ENCODE peak calls at places on chromosomes 16 and 17, in nine cellular contexts. L, S, N, F, M, Z, T, W and P are unnamed samples. For H3K27me3, the result is how much of the 10 kb centered on the place peaks cover.

GRCh38 chr16:80198265-80198994 is 342.4 kb upstream of the DYNLRB2 start:
- DNase-seq in L (no peak), S (no peak), N (no peak), F (no peak), M (no peak), Z (no peak), T (no peak), W (no peak), P (no peak)

GRCh38 chr16:50309156-50309526 is 42.8 kb downstream of the ADCY7 start:
- DNase-seq in L (no peak), S (no peak), N (peak), F (no peak), M (no peak), Z (no peak), T (no peak), W (no peak), P (no peak)

GRCh38 chr17:2282297-2282873 is 21.2 kb downstream of the SMG6 start:
- DNase-seq in L (no peak), S (peak), N (no peak), F (no peak), M (no peak), Z (peak), T (no peak), W (peak), P (no peak)

GRCh38 chr17:4725646-4726300 is 5.5 kb upstream of the MED11 start:
- DNase-seq in L (peak), S (no peak), N (no peak), F (no peak), M (no peak), Z (no peak), T (no peak), W (no peak), P (no peak)

GRCh38 chr16:78768723-78769122 is 669.3 kb downstream of the WWOX start:
- DNase-seq in L (no peak), S (no peak), N (no peak), F (no peak), M (no peak), Z (no peak), T (no peak), W (no peak), P (no peak)

GRCh38 chr17:80796430-80796861 is 195.2 kb upstream of the CHMP6 start:
- DNase-seq in L (no peak), S (no peak), N (peak), F (no peak), M (no peak), Z (no peak), T (no peak), W (no peak), P (no peak)

GRCh38 chr17:79843917-79844815 is 4.9 kb upstream of the CBX4 start:
- DNase-seq in L (peak), S (peak), N (peak), F (peak), M (peak), Z (peak), T (no peak), W (peak), P (no peak)

GRCh38 chr17:79342376-79342775 is 267.8 kb downstream of the ENGASE start:
- DNase-seq in L (no peak), S (no peak), N (no peak), F (no peak), M (no peak), Z (no peak), T (no peak), W (no peak), P (no peak)

GRCh38 chr17:1965556-1966273 is 59.4 kb downstream of the RTN4RL1 start:
- DNase-seq in L (no peak), S (no peak), N (no peak), F (no peak), M (no peak), Z (no peak), T (no peak), W (no peak), P (no peak)

GRCh38 chr17:19372439-19372838 is 5.9 kb upstream of the MAPK7 start:
- DNase-seq in L (no peak), S (no peak), N (no peak), F (no peak), M (no peak), Z (no peak), T (no peak), W (no peak), P (no peak)

GRCh38 chr16:84054271-84054670 is 11.7 kb upstream of the SLC38A8 start:
- DNase-seq in L (peak), S (peak), N (peak), F (no peak), M (no peak), Z (no peak), T (no peak), W (no peak), P (no peak)

GRCh38 chr17:79840204-79840988 is 1.2 kb upstream of the CBX4 start:
- DNase-seq in L (peak), S (peak), N (peak), F (peak), M (peak), Z (peak), T (peak), W (peak), P (no peak)

GRCh38 chr16:47504599-47504998 is 43.5 kb downstream of the PHKB start:
- DNase-seq in L (no peak), S (peak), N (no peak), F (no peak), M (no peak), Z (no peak), T (no peak), W (no peak), P (no peak)

GRCh38 chr16:85553436-85554113 is 59.5 kb upstream of the GSE1 start:
- DNase-seq in L (peak), S (peak), N (peak), F (peak), M (peak), Z (no peak), T (no peak), W (peak), P (no peak)

GRCh38 chr17:60519795-60520194 is 6.2 kb downstream of the APPBP2 start:
- DNase-seq in L (no peak), S (no peak), N (no peak), F (no peak), M (no peak), Z (no peak), T (no peak), W (no peak), P (no peak)

GRCh38 chr16:82043680-82044584 is 8.9 kb downstream of the HSD17B2 start:
- DNase-seq in L (no peak), S (no peak), N (no peak), F (no peak), M (no peak), Z (no peak), T (no peak), W (no peak), P (no peak)

GRCh38 chr17:16922386-16923096 is 49.4 kb downstream of the TNFRSF13B start:
- DNase-seq in L (no peak), S (no peak), N (no peak), F (no peak), M (no peak), Z (no peak), T (no peak), W (no peak), P (no peak)

GRCh38 chr17:39181303-39181702 is 15.3 kb upstream of the ARL5C start:
- DNase-seq in L (no peak), S (no peak), N (no peak), F (no peak), M (no peak), Z (no peak), T (no peak), W (no peak), P (no peak)

GRCh38 chr17:45430006-45430737 is 2.5 kb downstream of the ARHGAP27 start:
- DNase-seq in L (peak), S (peak), N (no peak), F (no peak), M (no peak), Z (no peak), T (no peak), W (no peak), P (no peak)

GRCh38 chr17:39699818-39700147 is at the start of gene ERBB2:
- DNase-seq in L (no peak), S (peak), N (peak), F (peak), M (peak), Z (no peak), T (peak), W (peak), P (no peak)

GRCh38 chr16:8686031-8686621 is 11.7 kb downstream of the ABAT start:
- DNase-seq in L (peak), S (no peak), N (no peak), F (no peak), M (peak), Z (peak), T (no peak), W (peak), P (no peak)

GRCh38 chr16:16007743-16008111 is 58.3 kb downstream of the ABCC1 start:
- DNase-seq in L (no peak), S (peak), N (no peak), F (no peak), M (no peak), Z (no peak), T (no peak), W (no peak), P (no peak)

DNA sequence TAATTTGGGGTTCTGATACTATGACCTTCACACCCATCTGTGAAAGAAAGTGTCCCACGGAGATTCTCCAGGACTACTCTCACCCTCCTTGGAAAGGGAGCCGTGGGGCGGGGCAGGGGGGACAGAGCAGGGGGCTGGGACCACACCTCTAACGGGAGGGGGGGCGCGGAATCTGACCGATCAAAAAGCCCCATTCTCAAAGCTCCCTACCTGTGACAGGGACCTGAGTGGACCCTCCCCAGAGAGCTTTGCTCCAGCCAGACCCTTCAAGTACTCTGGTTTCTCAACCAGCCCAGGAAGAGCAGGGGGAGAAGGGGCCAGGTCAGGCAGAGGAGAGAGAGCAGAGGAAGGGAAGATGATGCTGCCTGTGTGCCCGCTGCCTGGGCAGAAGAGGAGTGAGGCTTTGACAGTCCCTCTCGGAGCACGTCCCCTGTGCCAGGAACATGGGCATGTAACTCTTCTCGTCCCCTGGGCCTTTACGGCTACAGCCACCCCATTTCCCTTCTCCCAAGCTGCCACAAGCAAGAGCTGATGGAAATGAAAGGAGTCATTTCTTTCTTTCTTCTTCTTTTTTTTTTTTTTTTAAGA is 673 bp downstream of the XAF1 start:
- DNase-seq in L (no peak), S (no peak), N (no peak), F (no peak), M (no peak), Z (no peak), T (no peak), W (no peak), P (no peak)
- H3K4me3 ChIP-seq in L (peak), S (peak), N (peak), F (peak), M (peak), Z (no peak), T (peak), W (no peak), P (peak)

GRCh38 chr17:11705111-11705510 is 106.8 kb downstream of the DNAH9 start:
- DNase-seq in L (no peak), S (no peak), N (no peak), F (no peak), M (no peak), Z (no peak), T (no peak), W (no peak), P (no peak)

GRCh38 chr17:11704041-11704440 is 105.8 kb downstream of the DNAH9 start:
- DNase-seq in L (no peak), S (no peak), N (no peak), F (no peak), M (no peak), Z (no peak), T (no peak), W (no peak), P (no peak)

GRCh38 chr17:11701906-11702305 is 103.6 kb downstream of the DNAH9 start:
- DNase-seq in L (no peak), S (no peak), N (no peak), F (no peak), M (no peak), Z (no peak), T (no peak), W (no peak), P (no peak)
- TF ChIP-seq CTCF in L (no peak), S (no peak), N (no peak), F (no peak), M (no peak), Z (no peak), T (no peak), W (no peak), P (no peak)

GRCh38 chr17:8125947-8126305 is 2.0 kb upstream of the HES7 start:
- DNase-seq in L (no peak), S (peak), N (no peak), F (no peak), M (no peak), Z (peak), T (no peak), W (peak), P (no peak)
- H3K27me3 ChIP-seq in L (under half), S (under half), N (under half), F (half or more), M (under half), Z (under half), T (under half), W (under half), P (under half)

GRCh38 chr16:74792225-74792624 is 17.6 kb upstream of the FA2H start:
- DNase-seq in L (no peak), S (no peak), N (no peak), F (no peak), M (no peak), Z (no peak), T (no peak), W (no peak), P (no peak)
- H3K4me3 ChIP-seq in L (no peak), S (no peak), N (no peak), F (no peak), M (no peak), Z (no peak), T (no peak), W (no peak), P (no peak)

DNA sequence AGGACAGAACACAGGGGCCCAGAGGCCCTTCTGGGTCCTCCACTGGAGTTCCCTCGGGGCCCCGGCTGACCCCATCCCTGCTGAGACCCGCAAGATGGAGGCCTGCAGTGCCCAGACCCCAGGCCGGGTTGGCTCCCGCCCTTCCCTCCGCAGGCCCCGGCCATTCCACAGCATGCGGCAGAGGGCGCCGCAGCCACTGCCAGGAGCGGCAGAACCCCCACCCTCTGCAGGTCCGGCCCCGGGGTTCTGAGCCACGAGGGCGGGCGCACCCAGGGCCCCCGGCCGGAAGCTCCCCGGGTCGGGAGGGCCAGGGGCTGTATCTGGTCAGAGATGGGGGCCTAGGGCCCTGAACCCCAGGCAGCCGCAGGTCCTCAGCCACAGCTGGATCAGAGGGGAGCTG is 2.4 kb upstream of the PERCC1 start:
- DNase-seq in L (peak), S (peak), N (no peak), F (no peak), M (no peak), Z (no peak), T (no peak), W (no peak), P (no peak)
- TF ChIP-seq CTCF in L (peak), S (no peak), N (no peak), F (no peak), M (peak), Z (peak), T (no peak), W (peak), P (no peak)